ENCODE peak calls at places on chromosomes 1 and 21, in seven cellular contexts. H is adrenal gland, U is sigmoid colon, Q is suprapubic skin, S is ovary, B is esophagus squamous epithelium, W is heart left ventricle. L is an unnamed sample. For H3K36me3, the result is how much of the 10 kb centered on the place peaks cover.

GRCh38 chr21:17088500-17088899 is 424.3 kb upstream of the CXADR start:
- DNase-seq in U (no peak), S (no peak), Q (no peak), B (no peak), H (no peak), W (no peak), L (no peak)

GRCh38 chr1:13583592-13583963 is at the start of gene PDPN:
- DNase-seq in Q (peak), U (peak), B (no peak), W (peak), S (peak), H (no peak), L (peak)

GRCh38 chr1:160761886-160762285 is 22.8 kb downstream of the SLAMF7 start:
- DNase-seq in B (no peak), Q (no peak), S (no peak), H (no peak), W (no peak), U (no peak), L (no peak)

GRCh38 chr1:35369922-35370671 is 101.6 kb downstream of the ZMYM4 start:
- DNase-seq in B (no peak), U (peak), S (peak), Q (no peak), H (peak), W (peak), L (peak)

GRCh38 chr1:210373878-210374599 is 45.3 kb downstream of the HHAT start:
- DNase-seq in W (no peak), B (no peak), H (peak), U (peak), S (no peak), Q (no peak), L (no peak)

GRCh38 chr1:91670781-91671180 is 170.1 kb downstream of the CDC7 start:
- DNase-seq in H (no peak), S (no peak), W (no peak), U (no peak), B (no peak), Q (no peak), L (no peak)

GRCh38 chr1:234858722-234859121 is 248.7 kb upstream of the IRF2BP2 start:
- DNase-seq in Q (no peak), B (no peak), H (no peak), U (no peak), S (no peak), W (no peak), L (no peak)

GRCh38 chr1:150065184-150065871 is 2.2 kb upstream of the VPS45 start:
- DNase-seq in U (no peak), H (no peak), W (no peak), B (no peak), Q (no peak), S (no peak), L (no peak)

GRCh38 chr1:47841356-47841755 is 155.8 kb downstream of the TRABD2B start:
- DNase-seq in H (no peak), U (peak), B (no peak), S (no peak), W (no peak), Q (peak), L (no peak)

DNA sequence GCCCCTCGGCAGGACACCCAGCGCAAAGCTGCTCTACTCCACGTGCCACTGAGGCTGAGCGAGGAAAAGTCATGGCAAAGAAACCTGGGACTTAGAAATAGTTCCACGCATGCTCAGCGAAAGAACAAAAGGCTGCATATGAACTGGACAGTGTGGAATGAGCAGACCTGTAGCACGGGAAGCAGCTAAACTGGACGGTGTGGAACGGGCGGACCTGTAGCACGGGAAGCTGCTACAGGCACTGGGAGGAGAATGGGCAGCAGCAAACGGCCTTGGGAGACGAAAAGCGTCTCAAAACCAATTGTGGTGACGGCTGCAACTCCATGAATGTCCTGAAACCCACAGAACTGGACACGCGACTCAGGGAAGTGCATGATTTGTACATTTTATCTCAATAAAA is 15.6 kb downstream of the SSU72 start:
- DNase-seq in Q (no peak), B (no peak), W (no peak), H (peak), S (no peak), U (no peak), L (no peak)
- H3K36me3 ChIP-seq in Q (under half), B (under half), W (half or more), H (under half), S (under half), U (under half), L (under half)

GRCh38 chr21:44299458-44300261 is at the start of gene PFKL:
- DNase-seq in W (peak), Q (no peak), U (peak), S (peak), B (no peak), H (peak), L (no peak)

GRCh38 chr21:44301961-44302406 is 2.1 kb downstream of the PFKL start:
- DNase-seq in S (no peak), B (no peak), U (no peak), H (no peak), Q (no peak), W (no peak), L (no peak)

GRCh38 chr21:44299085-44299457 is 782 bp upstream of the PFKL start:
- DNase-seq in H (no peak), U (no peak), Q (no peak), B (no peak), W (no peak), S (no peak), L (no peak)

GRCh38 chr21:44301093-44301492 is 1.2 kb downstream of the PFKL start:
- DNase-seq in W (no peak), H (no peak), S (no peak), U (no peak), B (no peak), Q (no peak), L (no peak)

GRCh38 chr21:44300262-44300959 is 558 bp downstream of the PFKL start:
- DNase-seq in U (peak), H (peak), B (no peak), Q (peak), W (peak), S (peak), L (peak)
- TF ChIP-seq POLR2A in U (no peak), H (peak), B (no peak), Q (peak), W (no peak), S (no peak), L (peak)

GRCh38 chr21:15190412-15190811 is 125.6 kb upstream of the NRIP1 start:
- DNase-seq in W (no peak), S (no peak), B (no peak), U (no peak), Q (no peak), H (no peak), L (no peak)
- H3K36me3 ChIP-seq in W (under half), S (under half), B (under half), U (under half), Q (under half), H (under half), L (under half)

DNA sequence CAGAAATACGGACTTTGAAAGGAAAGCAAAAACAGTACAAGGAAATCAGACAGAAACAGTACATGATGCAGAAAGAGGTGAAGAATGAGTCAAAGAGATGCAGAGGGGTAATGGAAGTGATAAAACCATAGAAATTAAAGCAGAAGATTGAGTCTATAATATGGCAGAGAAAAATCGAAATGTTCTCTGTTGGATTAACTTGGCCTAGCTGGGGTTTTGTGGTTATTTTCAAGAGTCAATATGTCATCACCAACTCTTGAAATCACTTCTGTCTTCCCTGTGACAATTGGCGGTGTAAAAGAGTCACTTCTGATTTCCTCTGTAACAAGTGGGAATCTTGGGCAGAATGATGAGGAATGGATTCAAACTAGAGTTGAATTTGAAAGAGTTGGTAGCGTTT is 7.4 kb downstream of the YTHDF2 start:
- DNase-seq in S (no peak), B (no peak), U (no peak), Q (no peak), H (no peak), W (no peak), L (no peak)
- TF ChIP-seq POLR2A in S (no peak), B (no peak), U (no peak), Q (no peak), H (no peak), W (no peak), L (no peak)

L was measured in gastrocnemius medialis.